ENCODE peak calls at places on chromosome 11, in nine cellular contexts. J is pulmonary artery endothelial cell; I is AG08396; W is Panc1; H is activated CD8-positive, alpha-beta memory T cell treated with anti-CD3 and anti-CD28 coated beads for 24 hours; X is left cardiac atrium; N is GM04504; D is heart left ventricle; K is T follicular helper cell. E is an unnamed sample.

GRCh38 chr11:64611961-64612646 is 21.1 kb downstream of the SLC22A12 start:
- DNase-seq in I (no peak), H (no peak), J (no peak), K (no peak), N (no peak), X (no peak), D (no peak), W (no peak), E (no peak)

GRCh38 chr11:66020618-66021357 is 5.5 kb downstream of the CATSPER1 start:
- DNase-seq in I (peak), J (peak), N (peak), D (no peak), W (no peak), X (no peak), H (no peak), K (no peak), E (no peak)

GRCh38 chr11:113174862-113175261 is 139.5 kb upstream of the TTC12 start:
- DNase-seq in W (no peak), I (no peak), D (no peak), N (no peak), J (no peak), K (no peak), H (no peak), X (no peak), E (no peak)

GRCh38 chr11:130846606-130847005 is 69.7 kb downstream of the SNX19 start:
- DNase-seq in J (no peak), X (no peak), H (no peak), K (no peak), I (no peak), N (no peak), W (no peak), D (no peak), E (no peak)

GRCh38 chr11:63548178-63548577 is 11.6 kb downstream of the PLAAT4 start:
- DNase-seq in J (no peak), H (no peak), I (no peak), X (no peak), W (no peak), N (no peak), K (no peak), D (no peak), E (no peak)

GRCh38 chr11:19380375-19380774 is 139.6 kb upstream of the E2F8 start:
- DNase-seq in X (peak), D (no peak), N (no peak), K (no peak), W (no peak), J (peak), H (no peak), I (peak), E (no peak)

GRCh38 chr11:43992138-43992537 is 49.7 kb downstream of the C11orf96 start:
- DNase-seq in N (no peak), D (no peak), H (no peak), X (no peak), J (no peak), W (no peak), I (no peak), K (no peak), E (no peak)

GRCh38 chr11:111604392-111605009 is 2.3 kb downstream of the SIK2 start:
- DNase-seq in J (no peak), I (no peak), K (no peak), X (no peak), D (no peak), H (no peak), W (no peak), N (no peak), E (peak)

GRCh38 chr11:38323961-38324761 is 1726.1 kb upstream of the RAG2 start:
- DNase-seq in X (no peak), H (no peak), W (no peak), I (no peak), D (no peak), N (no peak), J (no peak), K (no peak), E (no peak)

GRCh38 chr11:70699294-70700221 is 301.2 kb downstream of the CTTN start:
- DNase-seq in W (no peak), K (no peak), X (no peak), I (no peak), J (no peak), N (no peak), D (no peak), H (no peak), E (peak)

GRCh38 chr11:100876826-100877545 is 189.9 kb downstream of the ARHGAP42 start:
- DNase-seq in N (peak), K (no peak), D (no peak), I (peak), X (no peak), W (no peak), J (no peak), H (no peak), E (peak)

GRCh38 chr11:19676508-19677379 is 35.9 kb upstream of the NAV2 start:
- DNase-seq in N (no peak), I (no peak), K (no peak), W (no peak), D (peak), H (no peak), X (peak), J (peak), E (peak)

GRCh38 chr11:131859811-131860210 is 489.4 kb downstream of the NTM start:
- DNase-seq in I (peak), H (no peak), J (peak), K (no peak), W (no peak), X (no peak), D (no peak), N (no peak), E (no peak)

GRCh38 chr11:73585834-73586575 is 11.9 kb downstream of the FAM168A start:
- DNase-seq in X (no peak), W (no peak), D (no peak), N (peak), I (peak), K (no peak), J (no peak), H (no peak), E (no peak)

GRCh38 chr11:74988541-74989268 is at the start of gene NEU3:
- DNase-seq in N (peak), K (peak), W (peak), I (peak), D (peak), H (peak), J (no peak), X (peak), E (peak)

GRCh38 chr11:57545883-57546282 is 8.5 kb downstream of the SMTNL1 start:
- DNase-seq in D (no peak), N (no peak), K (no peak), H (no peak), J (no peak), X (no peak), W (no peak), I (no peak), E (peak)

GRCh38 chr11:2589538-2589934 is 110.3 kb downstream of the KCNQ1OT1 start:
- DNase-seq in K (no peak), W (no peak), H (peak), J (no peak), D (no peak), I (peak), X (no peak), N (no peak), E (peak)

GRCh38 chr11:109037856-109038780 is 373.2 kb downstream of the DDX10 start:
- DNase-seq in J (peak), X (peak), W (no peak), N (peak), K (no peak), D (no peak), H (no peak), I (peak), E (no peak)

GRCh38 chr11:44590769-44591168 is 25.3 kb downstream of the CD82 start:
- DNase-seq in N (no peak), H (no peak), K (no peak), X (no peak), J (no peak), W (no peak), D (no peak), I (no peak), E (no peak)

GRCh38 chr11:11972148-11972547 is 36.3 kb downstream of the DKK3 start:
- DNase-seq in H (peak), K (no peak), N (no peak), I (no peak), X (no peak), D (no peak), W (no peak), J (no peak), E (no peak)

GRCh38 chr11:119730789-119731386 is 1.9 kb upstream of the NECTIN1 start:
- DNase-seq in H (no peak), N (no peak), X (no peak), J (no peak), D (no peak), W (no peak), I (no peak), K (no peak), E (no peak)

GRCh38 chr11:2976289-2977063 is 15.7 kb downstream of the NAP1L4 start:
- DNase-seq in W (no peak), J (no peak), D (no peak), N (no peak), K (no peak), X (no peak), I (no peak), H (no peak), E (no peak)

GRCh38 chr11:45930031-45930794 is 7.8 kb downstream of the LARGE2 start:
- DNase-seq in N (no peak), K (no peak), X (no peak), W (no peak), I (no peak), D (no peak), H (peak), J (no peak), E (no peak)